ENCODE peak calls at places on chromosomes 2 and 18, in eight cellular contexts. V is transverse colon, H is AG09309, I is endothelial cell, J is PC-3, D is kidney, F is progenitor cell of endocrine pancreas, P is stomach. S is an unnamed sample.

GRCh38 chr2:35415282-35415681 is 940.3 kb upstream of the CRIM1 start:
- DNase-seq in I (no peak), V (no peak), D (no peak), F (no peak), P (no peak), H (no peak), J (peak; percentile 4), S (no peak)

GRCh38 chr2:26768759-26769500 is 4.8 kb downstream of the SLC35F6 start:
- DNase-seq in J (no peak), H (no peak), D (peak; percentile 83), V (peak; percentile 70), I (no peak), F (no peak), P (peak; percentile 65), S (no peak)

GRCh38 chr2:201734111-201734510 is 35.7 kb upstream of the MPP4 start:
- DNase-seq in J (no peak), I (no peak), H (no peak), D (no peak), V (no peak), P (no peak), F (no peak), S (no peak)

GRCh38 chr2:29878898-29879297 is 42.5 kb downstream of the ALK start:
- DNase-seq in D (no peak), V (no peak), P (no peak), J (peak; percentile 94), H (no peak), F (no peak), I (no peak), S (peak; percentile 90)

GRCh38 chr2:232929303-232930123 is 59.4 kb downstream of the SNORC start:
- DNase-seq in D (no peak), P (no peak), I (no peak), F (no peak), J (no peak), V (no peak), H (no peak), S (no peak)

GRCh38 chr2:109645412-109646184 is 31.4 kb downstream of the SOWAHC start:
- DNase-seq in D (no peak), J (no peak), I (no peak), F (no peak), V (no peak), H (no peak), P (no peak), S (no peak)

GRCh38 chr2:95372845-95373244 is 29.7 kb upstream of the FAHD2A start:
- DNase-seq in D (peak; percentile 49), V (no peak), P (no peak), I (no peak), F (no peak), H (no peak), J (no peak), S (no peak)

GRCh38 chr18:31954349-31954748 is 11.4 kb upstream of the TRAPPC8 start:
- DNase-seq in V (peak; percentile 49), J (peak; percentile 44), I (no peak), P (peak; percentile 33), H (no peak), D (no peak), F (no peak), S (peak; percentile 54)

GRCh38 chr18:54100920-54101319 is 123.5 kb downstream of the MBD2 start:
- DNase-seq in V (no peak), J (peak; percentile 43), I (no peak), D (no peak), H (no peak), F (no peak), P (no peak), S (no peak)

GRCh38 chr18:47767699-47768098 is 162.8 kb downstream of the SMAD2 start:
- DNase-seq in H (no peak), I (no peak), V (no peak), J (no peak), F (no peak), P (no peak), D (no peak), S (no peak)

GRCh38 chr2:45935791-45936622 is 284.5 kb downstream of the PRKCE start:
- DNase-seq in I (peak; percentile 75), V (peak; percentile 88), H (peak; percentile 95), P (peak; percentile 85), J (peak; percentile 99), D (peak; percentile 98), F (peak; percentile 60), S (peak; percentile 97)

GRCh38 chr2:95578529-95578928 is 13.3 kb upstream of the TRIM43 start:
- DNase-seq in J (no peak), D (no peak), H (no peak), V (no peak), F (no peak), I (no peak), P (no peak), S (no peak)

GRCh38 chr2:31212659-31213058 is 4.7 kb downstream of the CAPN14 start:
- DNase-seq in V (no peak), I (no peak), H (no peak), P (no peak), D (no peak), J (no peak), F (no peak), S (no peak)

GRCh38 chr2:179875864-179876263 is 14.5 kb upstream of the ZNF385B start:
- DNase-seq in P (no peak), F (no peak), I (no peak), H (no peak), D (no peak), V (no peak), J (no peak), S (no peak)

GRCh38 chr2:136010126-136010525 is 24.7 kb upstream of the DARS1 start:
- DNase-seq in F (no peak), P (no peak), V (no peak), J (peak; percentile 57), H (no peak), D (no peak), I (no peak), S (peak; percentile 71)

GRCh38 chr2:54597153-54597827 is 126.2 kb upstream of the EML6 start:
- DNase-seq in J (no peak), H (no peak), D (no peak), P (peak; percentile 67), V (peak; percentile 68), I (no peak), F (no peak), S (no peak)

GRCh38 chr2:174608866-174609214 is 11.2 kb upstream of the WIPF1 start:
- DNase-seq in V (no peak), J (no peak), I (no peak), P (no peak), F (no peak), H (no peak), D (no peak), S (no peak)

GRCh38 chr2:115771516-115771915 is 1329.1 kb downstream of the DPP10 start:
- DNase-seq in D (no peak), V (no peak), J (no peak), H (no peak), I (no peak), P (no peak), F (no peak), S (no peak)

GRCh38 chr2:55144922-55145820 is 86.9 kb downstream of the CLHC1 start:
- DNase-seq in D (no peak), P (peak; percentile 56), V (no peak), F (no peak), H (no peak), J (no peak), I (no peak), S (no peak)

GRCh38 chr2:46329803-46330775 is 32.9 kb downstream of the EPAS1 start:
- DNase-seq in D (no peak), H (peak; percentile 89), P (no peak), V (no peak), F (no peak), I (no peak), J (peak; percentile 81), S (peak; percentile 94)

GRCh38 chr2:139790807-139791206 is 1010.6 kb upstream of the NXPH2 start:
- DNase-seq in F (no peak), V (no peak), H (no peak), I (no peak), D (no peak), P (no peak), J (peak; percentile 69), S (peak; percentile 13)

GRCh38 chr2:203649176-203649814 is 57.1 kb upstream of the CD28 start:
- DNase-seq in J (no peak), F (no peak), V (no peak), D (no peak), H (no peak), P (no peak), I (no peak), S (no peak)

GRCh38 chr2:200199576-200200263 is 106.8 kb upstream of the SPATS2L start:
- DNase-seq in F (no peak), I (no peak), D (no peak), J (peak; percentile 9), H (no peak), V (no peak), P (no peak), S (no peak)
- TF ChIP-seq CTCF in F (no peak), I (no peak), D (no peak), J (peak; percentile 38), H (no peak), V (no peak), P (no peak), S (peak; percentile 23)

DNA sequence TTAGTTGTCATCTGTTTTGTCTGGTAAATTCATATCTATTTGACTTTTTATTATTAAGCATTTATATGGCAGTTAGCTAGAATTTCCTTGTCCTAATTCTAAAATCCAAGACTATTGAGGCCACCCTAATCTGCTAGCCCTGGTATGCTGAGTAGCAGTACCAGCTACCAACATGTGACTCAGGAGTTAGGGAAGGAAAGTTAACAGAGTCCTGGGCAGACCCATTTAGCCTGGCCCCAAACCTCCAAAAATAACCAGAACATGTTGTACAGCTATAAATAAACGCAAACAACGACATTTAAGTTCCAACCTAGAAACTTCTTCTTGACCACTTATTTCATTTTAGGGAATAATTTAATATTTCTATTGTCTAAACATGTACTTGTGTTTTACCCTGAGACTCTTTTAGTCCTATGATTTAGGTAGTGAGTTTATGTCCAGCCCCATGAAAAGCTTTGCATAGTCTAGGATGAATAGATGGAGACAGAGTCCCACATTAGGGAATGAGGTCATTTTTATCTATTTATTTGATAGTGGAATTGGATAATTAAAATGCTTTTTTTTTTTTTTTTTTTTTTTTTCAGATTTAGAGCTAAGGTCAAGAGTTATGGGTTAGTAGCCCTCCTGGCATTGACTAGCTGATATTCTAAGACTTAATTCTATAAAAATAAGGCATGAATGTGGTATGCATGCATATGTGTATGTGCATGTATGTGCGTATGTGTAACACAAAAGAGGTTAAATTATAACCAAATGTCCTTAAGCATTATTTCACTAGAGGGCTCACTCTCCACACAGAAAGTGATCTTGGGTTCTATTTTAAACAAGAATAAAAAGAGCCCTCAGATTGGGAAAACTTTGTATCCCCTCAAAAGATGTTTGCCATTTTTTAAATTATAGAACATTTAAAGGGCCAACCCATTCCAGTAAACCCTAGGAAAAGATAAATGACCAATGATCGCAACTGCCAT is 160.0 kb upstream of the MAPRE2 start:
- DNase-seq in P (no peak), I (no peak), D (no peak), F (no peak), V (no peak), J (no peak), H (no peak), S (no peak)
- TF ChIP-seq CTCF in P (no peak), I (no peak), D (no peak), F (peak; percentile 41), V (no peak), J (peak; percentile 30), H (no peak), S (peak; percentile 43)

GRCh38 chr2:43592443-43592842 is 3.4 kb downstream of the THADA start:
- DNase-seq in J (no peak), V (no peak), D (no peak), F (no peak), P (no peak), I (no peak), H (peak; percentile 21), S (no peak)
- TF ChIP-seq CTCF in J (no peak), V (no peak), D (no peak), F (no peak), P (no peak), I (no peak), H (peak; percentile 43), S (no peak)

GRCh38 chr2:146666336-146666735 is 1178.5 kb upstream of the ACVR2A start:
- DNase-seq in P (no peak), F (no peak), I (no peak), V (no peak), D (no peak), H (no peak), J (peak; percentile 69), S (no peak)
- TF ChIP-seq CTCF in P (no peak), F (no peak), I (no peak), V (no peak), D (no peak), H (no peak), J (no peak), S (no peak)

S was measured in epithelial cell of proximal tubule.